ENCODE peak calls at places on chromosomes 4 and X, in nine cellular contexts. One of them, this sample, is unnamed.

GRCh38 chrX:76862509-76862908 is 435.0 kb downstream of the MAGEE1 start:
- DNase-seq in GM23248: no peak
- DNase-seq in activated effector memory CD4-positive, alpha-beta T cell treated with Interleukin-2 at 50 U/mL for 16 hours: no peak
- DNase-seq in anterior cingulate cortex: no peak
- DNase-seq in cardiac fibroblast: no peak
- DNase-seq in AG08396: no peak
- DNase-seq in NCI-H2029: no peak
- DNase-seq in mesenchymal stem cell: no peak
- DNase-seq in stimulated activated CD4-positive, alpha-beta T cell treated with anti-CD3 and anti-CD28 coated beads, Interleukin-12 subunit alpha, Interleukin-12 subunit beta, amount 100 ng/mL, for 4 hours: no peak
- DNase-seq in this sample: no peak

GRCh38 chrX:52363247-52363883 is 5.5 kb upstream of the XAGE2 start:
- DNase-seq in GM23248: peak; percentile 10
- DNase-seq in mesenchymal stem cell: no peak
- DNase-seq in AG08396: no peak
- DNase-seq in activated effector memory CD4-positive, alpha-beta T cell treated with Interleukin-2 at 50 U/mL for 16 hours: no peak
- DNase-seq in NCI-H2029: no peak
- DNase-seq in stimulated activated CD4-positive, alpha-beta T cell treated with anti-CD3 and anti-CD28 coated beads, Interleukin-12 subunit alpha, Interleukin-12 subunit beta, amount 100 ng/mL, for 4 hours: no peak
- DNase-seq in anterior cingulate cortex: no peak
- DNase-seq in cardiac fibroblast: peak; percentile 4
- DNase-seq in this sample: no peak

GRCh38 chrX:150410513-150410912 is 47.4 kb downstream of the MAMLD1 start:
- DNase-seq in stimulated activated CD4-positive, alpha-beta T cell treated with anti-CD3 and anti-CD28 coated beads, Interleukin-12 subunit alpha, Interleukin-12 subunit beta, amount 100 ng/mL, for 4 hours: no peak
- DNase-seq in cardiac fibroblast: no peak
- DNase-seq in GM23248: no peak
- DNase-seq in activated effector memory CD4-positive, alpha-beta T cell treated with Interleukin-2 at 50 U/mL for 16 hours: no peak
- DNase-seq in mesenchymal stem cell: no peak
- DNase-seq in anterior cingulate cortex: no peak
- DNase-seq in AG08396: no peak
- DNase-seq in NCI-H2029: no peak
- DNase-seq in this sample: no peak

GRCh38 chr4:183401473-183401872 is 43.0 kb upstream of the CDKN2AIP start:
- DNase-seq in activated effector memory CD4-positive, alpha-beta T cell treated with Interleukin-2 at 50 U/mL for 16 hours: no peak
- DNase-seq in cardiac fibroblast: no peak
- DNase-seq in GM23248: peak; percentile 22
- DNase-seq in mesenchymal stem cell: no peak
- DNase-seq in stimulated activated CD4-positive, alpha-beta T cell treated with anti-CD3 and anti-CD28 coated beads, Interleukin-12 subunit alpha, Interleukin-12 subunit beta, amount 100 ng/mL, for 4 hours: no peak
- DNase-seq in NCI-H2029: no peak
- DNase-seq in anterior cingulate cortex: no peak
- DNase-seq in AG08396: no peak
- DNase-seq in this sample: no peak

GRCh38 chr4:62328526-62328925 is 1128.4 kb downstream of the ADGRL3 start:
- DNase-seq in cardiac fibroblast: no peak
- DNase-seq in activated effector memory CD4-positive, alpha-beta T cell treated with Interleukin-2 at 50 U/mL for 16 hours: no peak
- DNase-seq in mesenchymal stem cell: no peak
- DNase-seq in GM23248: no peak
- DNase-seq in AG08396: no peak
- DNase-seq in anterior cingulate cortex: no peak
- DNase-seq in stimulated activated CD4-positive, alpha-beta T cell treated with anti-CD3 and anti-CD28 coated beads, Interleukin-12 subunit alpha, Interleukin-12 subunit beta, amount 100 ng/mL, for 4 hours: no peak
- DNase-seq in NCI-H2029: no peak
- DNase-seq in this sample: no peak

GRCh38 chr4:1980561-1981041 is 28.2 kb downstream of the NELFA start:
- DNase-seq in NCI-H2029: no peak
- DNase-seq in GM23248: no peak
- DNase-seq in activated effector memory CD4-positive, alpha-beta T cell treated with Interleukin-2 at 50 U/mL for 16 hours: no peak
- DNase-seq in mesenchymal stem cell: no peak
- DNase-seq in cardiac fibroblast: no peak
- DNase-seq in stimulated activated CD4-positive, alpha-beta T cell treated with anti-CD3 and anti-CD28 coated beads, Interleukin-12 subunit alpha, Interleukin-12 subunit beta, amount 100 ng/mL, for 4 hours: no peak
- DNase-seq in AG08396: no peak
- DNase-seq in anterior cingulate cortex: no peak
- DNase-seq in this sample: no peak

GRCh38 chrX:70001708-70002341 is 47.9 kb downstream of the AWAT2 start:
- DNase-seq in mesenchymal stem cell: no peak
- DNase-seq in activated effector memory CD4-positive, alpha-beta T cell treated with Interleukin-2 at 50 U/mL for 16 hours: no peak
- DNase-seq in anterior cingulate cortex: no peak
- DNase-seq in GM23248: no peak
- DNase-seq in cardiac fibroblast: no peak
- DNase-seq in stimulated activated CD4-positive, alpha-beta T cell treated with anti-CD3 and anti-CD28 coated beads, Interleukin-12 subunit alpha, Interleukin-12 subunit beta, amount 100 ng/mL, for 4 hours: no peak
- DNase-seq in AG08396: no peak
- DNase-seq in NCI-H2029: no peak
- DNase-seq in this sample: no peak

GRCh38 chrX:70444326-70445196 is at the start of gene DLG3:
- DNase-seq in NCI-H2029: no peak
- DNase-seq in anterior cingulate cortex: peak; percentile 41
- DNase-seq in GM23248: peak; percentile 60
- DNase-seq in stimulated activated CD4-positive, alpha-beta T cell treated with anti-CD3 and anti-CD28 coated beads, Interleukin-12 subunit alpha, Interleukin-12 subunit beta, amount 100 ng/mL, for 4 hours: no peak
- DNase-seq in cardiac fibroblast: peak; percentile 46
- DNase-seq in activated effector memory CD4-positive, alpha-beta T cell treated with Interleukin-2 at 50 U/mL for 16 hours: no peak
- DNase-seq in mesenchymal stem cell: peak; percentile 26
- DNase-seq in AG08396: peak; percentile 77
- DNase-seq in this sample: no peak

GRCh38 chr4:73452953-73453700 is 17.1 kb downstream of the AFP start:
- DNase-seq in AG08396: no peak
- DNase-seq in NCI-H2029: no peak
- DNase-seq in activated effector memory CD4-positive, alpha-beta T cell treated with Interleukin-2 at 50 U/mL for 16 hours: no peak
- DNase-seq in mesenchymal stem cell: no peak
- DNase-seq in GM23248: no peak
- DNase-seq in anterior cingulate cortex: no peak
- DNase-seq in stimulated activated CD4-positive, alpha-beta T cell treated with anti-CD3 and anti-CD28 coated beads, Interleukin-12 subunit alpha, Interleukin-12 subunit beta, amount 100 ng/mL, for 4 hours: no peak
- DNase-seq in cardiac fibroblast: no peak
- DNase-seq in this sample: peak; percentile 48